ENCODE peak calls at places on chromosomes 2 and 18, in eight cellular contexts. U, L, D, J, R, V, Z and H are unnamed samples.

GRCh38 chr2:122750808-122751207 is 995.4 kb downstream of the TSN start:
- DNase-seq in U (no peak), L (no peak), D (no peak), J (no peak), R (no peak), V (no peak), Z (no peak), H (no peak)

GRCh38 chr2:105800036-105800755 is 55.5 kb downstream of the NCK2 start:
- DNase-seq in U (peak), L (no peak), D (peak), J (no peak), R (no peak), V (peak), Z (no peak), H (no peak)

GRCh38 chr2:239396881-239397681 is 3.7 kb downstream of the HDAC4 start:
- DNase-seq in U (no peak), L (peak), D (peak), J (peak), R (no peak), V (no peak), Z (no peak), H (peak)

GRCh38 chr2:71603311-71603794 is 150.0 kb downstream of the DYSF start:
- DNase-seq in U (peak), L (peak), D (no peak), J (no peak), R (peak), V (peak), Z (peak), H (no peak)

GRCh38 chr2:231399853-231400667 is 4.5 kb downstream of the B3GNT7 start:
- DNase-seq in U (peak), L (no peak), D (no peak), J (peak), R (no peak), V (no peak), Z (no peak), H (no peak)

GRCh38 chr2:105890856-105891255 is 146.1 kb downstream of the NCK2 start:
- DNase-seq in U (no peak), L (no peak), D (no peak), J (no peak), R (no peak), V (no peak), Z (no peak), H (no peak)

GRCh38 chr2:58923869-58924268 is 682.7 kb upstream of the FANCL start:
- DNase-seq in U (peak), L (no peak), D (no peak), J (no peak), R (no peak), V (no peak), Z (no peak), H (no peak)

GRCh38 chr18:28485918-28486317 is 309.0 kb upstream of the CDH2 start:
- DNase-seq in U (no peak), L (no peak), D (no peak), J (no peak), R (no peak), V (no peak), Z (no peak), H (no peak)

GRCh38 chr18:49319590-49319989 is 140.9 kb downstream of the DYM start:
- DNase-seq in U (no peak), L (no peak), D (no peak), J (no peak), R (no peak), V (no peak), Z (no peak), H (no peak)

GRCh38 chr18:57749604-57749970 is 53.5 kb downstream of the ATP8B1 start:
- DNase-seq in U (no peak), L (no peak), D (no peak), J (no peak), R (no peak), V (no peak), Z (no peak), H (no peak)

GRCh38 chr2:23414876-23415275 is 29.9 kb downstream of the KLHL29 start:
- DNase-seq in U (no peak), L (no peak), D (no peak), J (no peak), R (no peak), V (no peak), Z (peak), H (no peak)

GRCh38 chr2:176553685-176554106 is 284.5 kb downstream of the MTX2 start:
- DNase-seq in U (peak), L (peak), D (peak), J (peak), R (peak), V (no peak), Z (no peak), H (peak)

GRCh38 chr2:100791294-100791935 is 28.5 kb upstream of the NPAS2 start:
- DNase-seq in U (no peak), L (no peak), D (no peak), J (peak), R (peak), V (no peak), Z (no peak), H (no peak)

GRCh38 chr2:100793220-100793619 is 26.7 kb upstream of the NPAS2 start:
- DNase-seq in U (no peak), L (no peak), D (no peak), J (no peak), R (no peak), V (no peak), Z (no peak), H (no peak)

GRCh38 chr2:100796499-100797100 is 23.3 kb upstream of the NPAS2 start:
- DNase-seq in U (peak), L (no peak), D (peak), J (no peak), R (no peak), V (no peak), Z (no peak), H (peak)

GRCh38 chr2:100791936-100792308 is 28.0 kb upstream of the NPAS2 start:
- DNase-seq in U (no peak), L (no peak), D (no peak), J (no peak), R (no peak), V (no peak), Z (no peak), H (no peak)

DNA sequence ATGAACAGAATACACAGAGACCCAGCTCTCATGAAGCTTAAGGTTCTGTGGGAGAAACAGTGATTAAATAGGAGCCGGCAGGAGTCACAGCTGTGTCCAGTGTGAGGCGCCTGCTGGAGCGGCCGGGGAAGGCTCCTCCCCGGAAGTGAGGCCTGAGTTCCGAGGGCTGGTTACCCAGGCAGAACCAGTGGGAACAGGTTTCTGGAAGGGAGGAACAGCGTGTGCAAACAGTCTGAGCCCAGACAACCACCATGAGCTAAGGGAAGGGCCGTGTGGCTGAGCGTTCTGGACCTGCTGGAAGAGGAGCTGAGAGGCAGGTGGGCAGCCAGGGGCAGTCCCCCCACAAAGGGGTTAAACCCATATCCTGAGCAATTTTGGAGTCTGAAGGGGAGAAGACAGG is 26.0 kb upstream of the NPAS2 start:
- DNase-seq in U (no peak), L (no peak), D (no peak), J (no peak), R (no peak), V (no peak), Z (no peak), H (no peak)
- TF ChIP-seq CTCF in U (no peak), L (no peak), D (no peak), J (no peak), R (no peak), V (no peak), Z (no peak), H (no peak)

GRCh38 chr18:50709215-50709614 is 110.6 kb downstream of the MRO start:
- DNase-seq in U (no peak), L (no peak), D (no peak), J (no peak), R (no peak), V (no peak), Z (no peak), H (no peak)
- TF ChIP-seq CTCF in U (no peak), L (no peak), D (no peak), J (no peak), R (no peak), V (no peak), Z (no peak), H (no peak)

GRCh38 chr2:193695367-193695766 is 1500.6 kb upstream of the TMEFF2 start:
- DNase-seq in U (peak), L (no peak), D (peak), J (no peak), R (no peak), V (no peak), Z (no peak), H (no peak)
- TF ChIP-seq CTCF in U (peak), L (no peak), D (peak), J (no peak), R (no peak), V (no peak), Z (no peak), H (no peak)

GRCh38 chr18:76255070-76255683 is 239.9 kb downstream of the ZNF516 start:
- DNase-seq in U (no peak), L (no peak), D (no peak), J (no peak), R (no peak), V (no peak), Z (no peak), H (no peak)

GRCh38 chr18:76258209-76258608 is 236.8 kb downstream of the ZNF516 start:
- DNase-seq in U (peak), L (no peak), D (peak), J (no peak), R (no peak), V (no peak), Z (no peak), H (no peak)

GRCh38 chr18:76259012-76259568 is 236.0 kb downstream of the ZNF516 start:
- DNase-seq in U (no peak), L (no peak), D (no peak), J (no peak), R (no peak), V (no peak), Z (no peak), H (no peak)

GRCh38 chr18:76259726-76260125 is 235.3 kb downstream of the ZNF516 start:
- DNase-seq in U (no peak), L (no peak), D (no peak), J (no peak), R (no peak), V (no peak), Z (no peak), H (no peak)

GRCh38 chr18:76256897-76257500 is 238.0 kb downstream of the ZNF516 start:
- DNase-seq in U (peak), L (no peak), D (peak), J (no peak), R (no peak), V (peak), Z (no peak), H (no peak)
- TF ChIP-seq CTCF in U (peak), L (peak), D (peak), J (peak), R (peak), V (peak), Z (peak), H (peak)